ENCODE peak calls at places on chromosomes 3 and 15, in five cellular contexts. O is aorta, U is GM23248, Q is ovary, T is OCI-LY7. Y is an unnamed sample.
A peak's percentile ranks its signal among the peaks of the same experiment; 100 is the strongest.

GRCh38 chr15:62606376-62607164 is 436.0 kb upstream of the TPM1 start:
- DNase-seq in O (no peak), U (peak; percentile 97), Q (no peak), T (no peak), Y (no peak)

GRCh38 chr15:36940636-36941285 is 159.6 kb downstream of the MEIS2 start:
- DNase-seq in O (no peak), U (no peak), Q (no peak), T (no peak), Y (no peak)

GRCh38 chr3:51992017-51992682 is 3.5 kb downstream of the RPL29 start:
- DNase-seq in O (no peak), U (no peak), Q (no peak), T (no peak), Y (no peak)

GRCh38 chr15:66761723-66762595 is 59.9 kb downstream of the SMAD6 start:
- DNase-seq in O (peak; percentile 72), U (peak; percentile 90), Q (no peak), T (no peak), Y (peak; percentile 53)

GRCh38 chr3:182686033-182686886 is 107.0 kb upstream of the ATP11B start:
- DNase-seq in O (no peak), U (no peak), Q (no peak), T (no peak), Y (no peak)

GRCh38 chr3:46368569-46368968 is 2.2 kb upstream of the CCR5 start:
- DNase-seq in O (no peak), U (no peak), Q (no peak), T (peak; percentile 48), Y (peak; percentile 79)

GRCh38 chr3:66224220-66224619 is 3.4 kb downstream of the SLC25A26 start:
- DNase-seq in O (no peak), U (no peak), Q (no peak), T (no peak), Y (no peak)

GRCh38 chr3:123586131-123586530 is 1.3 kb upstream of the HACD2 start:
- DNase-seq in O (no peak), U (peak; percentile 70), Q (no peak), T (peak; percentile 65), Y (peak; percentile 31)

GRCh38 chr3:127371338-127371737 is 83.5 kb upstream of the PRR20G start:
- DNase-seq in O (no peak), U (no peak), Q (no peak), T (no peak), Y (no peak)

GRCh38 chr15:36882487-36883108 is 217.8 kb downstream of the MEIS2 start:
- DNase-seq in O (no peak), U (peak; percentile 37), Q (no peak), T (no peak), Y (peak; percentile 44)

GRCh38 chr3:135762188-135762853 is 203.2 kb upstream of the PPP2R3A start:
- DNase-seq in O (no peak), U (no peak), Q (no peak), T (no peak), Y (no peak)

GRCh38 chr15:29820802-29821160 is 1.5 kb downstream of the TJP1 start:
- DNase-seq in O (no peak), U (peak; percentile 33), Q (no peak), T (no peak), Y (no peak)
- H3K4me3 ChIP-seq in O (peak overlapping the region; percentile 93), U (peak overlapping the region; percentile 87), Q (peak overlapping the region; percentile 95), T (no peak overlapping the region), Y (peak overlapping the region; percentile 98)

GRCh38 chr15:61172325-61172724 is 56.8 kb downstream of the RORA start:
- DNase-seq in O (no peak), U (no peak), Q (no peak), T (no peak), Y (no peak)

GRCh38 chr15:61171190-61171589 is 57.9 kb downstream of the RORA start:
- DNase-seq in O (no peak), U (no peak), Q (no peak), T (peak; percentile 34), Y (no peak)

GRCh38 chr15:61175024-61175423 is 54.1 kb downstream of the RORA start:
- DNase-seq in O (no peak), U (peak; percentile 29), Q (no peak), T (no peak), Y (no peak)

GRCh38 chr15:61169904-61170695 is 59.0 kb downstream of the RORA start:
- DNase-seq in O (no peak), U (no peak), Q (no peak), T (peak; percentile 44), Y (no peak)

GRCh38 chr15:61173899-61174689 is 55.0 kb downstream of the RORA start:
- DNase-seq in O (no peak), U (no peak), Q (no peak), T (no peak), Y (no peak)
- H3K4me3 ChIP-seq in O (no peak overlapping the region), U (no peak overlapping the region), Q (no peak overlapping the region), T (no peak overlapping the region), Y (no peak overlapping the region)

GRCh38 chr3:71307884-71308697 is 275.4 kb downstream of the FOXP1 start:
- DNase-seq in O (no peak), U (no peak), Q (no peak), T (no peak), Y (no peak)

GRCh38 chr3:71303627-71304260 is 279.8 kb downstream of the FOXP1 start:
- DNase-seq in O (no peak), U (no peak), Q (no peak), T (no peak), Y (no peak)

GRCh38 chr3:71304261-71304646 is 279.3 kb downstream of the FOXP1 start:
- DNase-seq in O (no peak), U (no peak), Q (no peak), T (no peak), Y (no peak)

GRCh38 chr3:71304684-71305083 is 278.8 kb downstream of the FOXP1 start:
- DNase-seq in O (no peak), U (peak; percentile 22), Q (peak; percentile 65), T (no peak), Y (peak; percentile 66)

DNA sequence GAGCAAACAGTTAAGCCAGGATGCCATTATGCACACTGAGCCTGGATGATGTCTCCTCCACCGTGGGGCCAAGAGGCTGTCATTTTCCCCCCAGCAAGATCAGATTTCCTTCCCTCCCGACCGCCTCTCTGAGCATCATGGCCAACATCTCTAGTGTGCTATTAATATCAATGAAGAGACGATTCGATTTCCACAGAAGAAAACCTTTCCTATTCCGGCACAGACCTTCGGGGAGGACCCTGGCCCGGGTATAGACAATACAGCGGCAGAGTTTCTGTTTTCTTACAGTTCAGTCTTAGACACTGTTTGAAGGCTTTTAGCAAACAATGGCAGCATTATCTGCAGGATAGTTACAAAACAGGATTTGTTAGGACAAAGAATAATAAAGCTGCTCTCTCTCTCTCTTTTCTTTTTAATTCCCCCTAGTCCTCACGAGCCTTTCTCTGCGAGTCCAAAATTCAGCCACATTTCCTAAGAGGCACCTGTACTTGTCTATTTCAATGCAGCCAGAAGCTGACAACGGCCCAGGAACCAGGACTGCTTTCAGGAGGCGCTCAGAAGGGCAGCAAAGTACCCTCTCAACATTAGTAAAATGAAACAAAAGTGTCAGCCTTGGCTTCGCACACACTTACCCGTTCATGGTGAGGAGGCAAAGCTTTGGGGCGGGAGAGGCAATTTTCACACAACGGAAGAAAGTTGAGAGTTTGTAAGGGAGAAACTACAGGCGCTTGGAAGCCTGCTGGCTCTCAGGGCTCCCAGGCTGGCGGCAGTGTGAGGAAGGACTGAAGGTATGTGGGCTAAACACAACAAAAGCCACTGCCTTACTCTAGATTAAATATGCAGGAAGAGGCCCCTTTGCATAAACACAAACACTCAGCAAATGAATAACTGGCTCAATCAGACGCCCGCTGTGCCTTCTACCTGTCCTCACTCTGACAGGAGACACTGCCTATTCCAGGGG is 278.0 kb downstream of the FOXP1 start:
- DNase-seq in O (no peak), U (no peak), Q (peak; percentile 25), T (no peak), Y (peak; percentile 35)
- H3K4me3 ChIP-seq in O (peak overlapping the region; percentile 93), U (no peak overlapping the region), Q (peak overlapping the region; percentile 25), T (no peak overlapping the region), Y (peak overlapping the region; percentile 64)

GRCh38 chr3:131322946-131323505 is 58.5 kb upstream of the NUDT16 start:
- DNase-seq in O (no peak), U (no peak), Q (no peak), T (no peak), Y (no peak)
- H3K4me3 ChIP-seq in O (no peak overlapping the region), U (no peak overlapping the region), Q (no peak overlapping the region), T (no peak overlapping the region), Y (no peak overlapping the region)

Y was measured in right cardiac atrium.